ENCODE peak calls at places on chromosomes 1 and 21, in seven cellular contexts. One of them, this sample, is unnamed.

GRCh38 chr1:160206421-160207117 is 1.4 kb downstream of the PEA15 start:
- DNase-seq in MM.1S: no peak
- DNase-seq in nephron progenitor cell: no peak
- DNase-seq in Calu3: peak; percentile 28
- DNase-seq in cardiac muscle cell: no peak
- DNase-seq in left lung: no peak
- DNase-seq in epithelial cell of proximal tubule: peak; percentile 62
- DNase-seq in this sample: no peak

GRCh38 chr1:167904641-167905040 is 9.3 kb downstream of the ADCY10 start:
- DNase-seq in epithelial cell of proximal tubule: no peak
- DNase-seq in nephron progenitor cell: no peak
- DNase-seq in cardiac muscle cell: no peak
- DNase-seq in MM.1S: no peak
- DNase-seq in Calu3: no peak
- DNase-seq in left lung: no peak
- DNase-seq in this sample: no peak

GRCh38 chr1:189859385-189859977 is 618.2 kb downstream of the BRINP3 start:
- DNase-seq in epithelial cell of proximal tubule: no peak
- DNase-seq in cardiac muscle cell: no peak
- DNase-seq in nephron progenitor cell: peak; percentile 9
- DNase-seq in Calu3: peak; percentile 37
- DNase-seq in left lung: no peak
- DNase-seq in MM.1S: peak; percentile 55
- DNase-seq in this sample: no peak

GRCh38 chr1:167612583-167612982 is 17.4 kb upstream of the RCSD1 start:
- DNase-seq in left lung: no peak
- DNase-seq in nephron progenitor cell: no peak
- DNase-seq in Calu3: no peak
- DNase-seq in MM.1S: no peak
- DNase-seq in cardiac muscle cell: no peak
- DNase-seq in epithelial cell of proximal tubule: no peak
- DNase-seq in this sample: no peak

GRCh38 chr1:67433830-67434229 is 3.6 kb upstream of the SERBP1 start:
- DNase-seq in MM.1S: no peak
- DNase-seq in cardiac muscle cell: no peak
- DNase-seq in epithelial cell of proximal tubule: no peak
- DNase-seq in left lung: no peak
- DNase-seq in nephron progenitor cell: no peak
- DNase-seq in Calu3: no peak
- DNase-seq in this sample: no peak

GRCh38 chr1:10686404-10687040 is 109.9 kb downstream of the CASZ1 start:
- DNase-seq in cardiac muscle cell: no peak
- DNase-seq in left lung: no peak
- DNase-seq in MM.1S: no peak
- DNase-seq in epithelial cell of proximal tubule: no peak
- DNase-seq in nephron progenitor cell: no peak
- DNase-seq in Calu3: peak; percentile 47
- DNase-seq in this sample: no peak

GRCh38 chr1:25082216-25082899 is 149.9 kb downstream of the SYF2 start:
- DNase-seq in cardiac muscle cell: no peak
- DNase-seq in left lung: no peak
- DNase-seq in Calu3: no peak
- DNase-seq in MM.1S: no peak
- DNase-seq in nephron progenitor cell: no peak
- DNase-seq in epithelial cell of proximal tubule: no peak
- DNase-seq in this sample: no peak

GRCh38 chr21:43338951-43339350 is 88.0 kb downstream of the SIK1 start:
- DNase-seq in left lung: no peak
- DNase-seq in nephron progenitor cell: no peak
- DNase-seq in cardiac muscle cell: no peak
- DNase-seq in Calu3: no peak
- DNase-seq in epithelial cell of proximal tubule: no peak
- DNase-seq in MM.1S: no peak
- DNase-seq in this sample: no peak

DNA sequence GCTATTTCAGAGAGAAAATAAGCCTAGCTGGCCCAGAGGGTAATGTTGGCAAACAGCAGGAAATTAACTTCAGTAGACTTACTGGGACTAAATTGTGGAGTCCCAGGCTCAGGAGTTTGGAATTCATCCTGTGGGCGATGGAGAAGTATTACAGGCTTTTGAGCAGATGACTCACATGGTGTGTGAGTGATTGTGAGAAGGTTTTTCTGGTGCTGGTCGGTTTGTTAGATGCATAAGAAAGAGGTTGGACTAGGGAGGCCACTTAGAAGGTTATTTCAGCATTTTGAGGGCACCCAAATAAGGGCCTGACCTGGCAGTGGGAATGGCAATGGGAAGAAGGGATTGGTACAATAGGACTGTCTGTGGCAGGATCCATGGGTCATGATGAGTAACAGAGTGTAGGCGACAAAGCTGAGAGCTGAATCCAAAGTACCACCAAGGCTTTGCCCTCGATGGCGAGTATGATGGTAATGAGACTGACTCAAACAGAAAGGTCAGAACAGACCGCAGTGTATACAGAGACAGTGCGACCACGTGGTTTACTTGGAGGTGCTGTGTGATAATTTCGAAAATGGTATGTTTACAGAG is 69.2 kb upstream of the KIF26B start:
- DNase-seq in left lung: no peak
- DNase-seq in cardiac muscle cell: no peak
- DNase-seq in epithelial cell of proximal tubule: peak; percentile 78
- DNase-seq in nephron progenitor cell: no peak
- DNase-seq in MM.1S: no peak
- DNase-seq in Calu3: no peak
- DNase-seq in this sample: no peak
- TF ChIP-seq CTCF in left lung: no peak
- TF ChIP-seq CTCF in cardiac muscle cell: no peak
- TF ChIP-seq CTCF in epithelial cell of proximal tubule: peak; percentile 25
- TF ChIP-seq CTCF in nephron progenitor cell: no peak
- TF ChIP-seq CTCF in MM.1S: no peak
- TF ChIP-seq CTCF in Calu3: no peak
- TF ChIP-seq CTCF in this sample: peak; percentile 48

GRCh38 chr1:177817969-177818872 is 151.6 kb downstream of the SEC16B start:
- DNase-seq in Calu3: no peak
- DNase-seq in MM.1S: peak; percentile 83
- DNase-seq in left lung: no peak
- DNase-seq in cardiac muscle cell: no peak
- DNase-seq in epithelial cell of proximal tubule: peak; percentile 56
- DNase-seq in nephron progenitor cell: no peak
- DNase-seq in this sample: no peak
- TF ChIP-seq CTCF in Calu3: no peak
- TF ChIP-seq CTCF in MM.1S: peak; percentile 26
- TF ChIP-seq CTCF in left lung: no peak
- TF ChIP-seq CTCF in cardiac muscle cell: no peak
- TF ChIP-seq CTCF in epithelial cell of proximal tubule: no peak
- TF ChIP-seq CTCF in nephron progenitor cell: no peak
- TF ChIP-seq CTCF in this sample: no peak

GRCh38 chr1:194476872-194477271 is 1290.5 kb upstream of the B3GALT2 start:
- DNase-seq in cardiac muscle cell: no peak
- DNase-seq in left lung: no peak
- DNase-seq in Calu3: no peak
- DNase-seq in nephron progenitor cell: no peak
- DNase-seq in epithelial cell of proximal tubule: no peak
- DNase-seq in MM.1S: no peak
- DNase-seq in this sample: no peak
- TF ChIP-seq CTCF in cardiac muscle cell: no peak
- TF ChIP-seq CTCF in left lung: no peak
- TF ChIP-seq CTCF in Calu3: no peak
- TF ChIP-seq CTCF in nephron progenitor cell: no peak
- TF ChIP-seq CTCF in epithelial cell of proximal tubule: no peak
- TF ChIP-seq CTCF in MM.1S: no peak
- TF ChIP-seq CTCF in this sample: no peak

DNA sequence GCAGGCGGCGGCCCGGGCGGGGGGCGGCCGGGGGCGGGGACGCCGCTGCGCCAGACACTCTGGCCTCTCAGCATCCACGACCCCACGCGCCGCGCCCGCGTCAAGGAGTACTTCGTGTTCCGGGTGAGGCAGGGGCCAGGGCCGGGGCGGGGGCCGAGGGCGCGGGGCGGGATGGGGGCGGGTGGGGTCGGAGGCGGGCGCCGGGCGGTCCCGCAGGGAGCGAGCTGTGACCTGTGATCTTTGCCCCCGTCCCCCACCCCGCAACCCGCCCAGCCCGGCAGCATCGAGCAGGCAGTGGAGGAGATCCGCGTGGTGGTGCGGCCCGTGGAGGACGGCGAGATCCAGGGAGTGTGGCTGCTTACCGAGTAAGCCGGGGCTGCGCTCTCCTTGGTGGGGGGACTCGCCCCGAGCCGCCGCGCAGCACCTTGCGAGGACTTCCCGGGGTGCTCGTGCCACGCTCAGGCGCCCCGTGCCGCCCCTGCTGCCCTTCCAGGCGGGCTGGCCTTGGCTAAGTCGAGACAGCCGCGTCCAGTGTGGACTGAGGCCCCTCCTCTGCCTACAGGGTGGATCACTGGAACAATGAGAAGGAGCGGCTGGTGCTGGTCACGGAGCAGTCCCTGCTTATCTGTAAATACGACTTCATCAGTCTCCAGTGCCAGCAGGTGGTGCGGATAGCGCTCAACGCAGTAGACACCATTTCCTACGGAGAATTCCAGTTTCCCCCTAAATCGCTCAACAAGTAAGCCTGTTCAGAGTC is 514 bp downstream of the TPRG1L start:
- DNase-seq in Calu3: peak; percentile 9
- DNase-seq in left lung: no peak
- DNase-seq in nephron progenitor cell: no peak
- DNase-seq in cardiac muscle cell: peak; percentile 58
- DNase-seq in MM.1S: peak; percentile 18
- DNase-seq in epithelial cell of proximal tubule: no peak
- DNase-seq in this sample: peak; percentile 79
- TF ChIP-seq CTCF in Calu3: no peak
- TF ChIP-seq CTCF in left lung: no peak
- TF ChIP-seq CTCF in nephron progenitor cell: no peak
- TF ChIP-seq CTCF in cardiac muscle cell: no peak
- TF ChIP-seq CTCF in MM.1S: no peak
- TF ChIP-seq CTCF in epithelial cell of proximal tubule: peak; percentile 13
- TF ChIP-seq CTCF in this sample: no peak

GRCh38 chr21:33313611-33314010 is 11.2 kb upstream of the IFNAR1 start:
- DNase-seq in nephron progenitor cell: no peak
- DNase-seq in Calu3: no peak
- DNase-seq in left lung: no peak
- DNase-seq in cardiac muscle cell: no peak
- DNase-seq in epithelial cell of proximal tubule: no peak
- DNase-seq in MM.1S: no peak
- DNase-seq in this sample: no peak

GRCh38 chr21:33309778-33310177 is 15.0 kb upstream of the IFNAR1 start:
- DNase-seq in left lung: no peak
- DNase-seq in nephron progenitor cell: no peak
- DNase-seq in epithelial cell of proximal tubule: no peak
- DNase-seq in MM.1S: no peak
- DNase-seq in Calu3: no peak
- DNase-seq in cardiac muscle cell: no peak
- DNase-seq in this sample: no peak

GRCh38 chr21:33305344-33305671 is 19.5 kb upstream of the IFNAR1 start:
- DNase-seq in MM.1S: no peak
- DNase-seq in nephron progenitor cell: no peak
- DNase-seq in epithelial cell of proximal tubule: no peak
- DNase-seq in Calu3: no peak
- DNase-seq in cardiac muscle cell: no peak
- DNase-seq in left lung: no peak
- DNase-seq in this sample: no peak

GRCh38 chr21:33313183-33313582 is 11.6 kb upstream of the IFNAR1 start:
- DNase-seq in MM.1S: peak; percentile 66
- DNase-seq in nephron progenitor cell: no peak
- DNase-seq in left lung: no peak
- DNase-seq in Calu3: no peak
- DNase-seq in epithelial cell of proximal tubule: no peak
- DNase-seq in cardiac muscle cell: no peak
- DNase-seq in this sample: no peak

DNA sequence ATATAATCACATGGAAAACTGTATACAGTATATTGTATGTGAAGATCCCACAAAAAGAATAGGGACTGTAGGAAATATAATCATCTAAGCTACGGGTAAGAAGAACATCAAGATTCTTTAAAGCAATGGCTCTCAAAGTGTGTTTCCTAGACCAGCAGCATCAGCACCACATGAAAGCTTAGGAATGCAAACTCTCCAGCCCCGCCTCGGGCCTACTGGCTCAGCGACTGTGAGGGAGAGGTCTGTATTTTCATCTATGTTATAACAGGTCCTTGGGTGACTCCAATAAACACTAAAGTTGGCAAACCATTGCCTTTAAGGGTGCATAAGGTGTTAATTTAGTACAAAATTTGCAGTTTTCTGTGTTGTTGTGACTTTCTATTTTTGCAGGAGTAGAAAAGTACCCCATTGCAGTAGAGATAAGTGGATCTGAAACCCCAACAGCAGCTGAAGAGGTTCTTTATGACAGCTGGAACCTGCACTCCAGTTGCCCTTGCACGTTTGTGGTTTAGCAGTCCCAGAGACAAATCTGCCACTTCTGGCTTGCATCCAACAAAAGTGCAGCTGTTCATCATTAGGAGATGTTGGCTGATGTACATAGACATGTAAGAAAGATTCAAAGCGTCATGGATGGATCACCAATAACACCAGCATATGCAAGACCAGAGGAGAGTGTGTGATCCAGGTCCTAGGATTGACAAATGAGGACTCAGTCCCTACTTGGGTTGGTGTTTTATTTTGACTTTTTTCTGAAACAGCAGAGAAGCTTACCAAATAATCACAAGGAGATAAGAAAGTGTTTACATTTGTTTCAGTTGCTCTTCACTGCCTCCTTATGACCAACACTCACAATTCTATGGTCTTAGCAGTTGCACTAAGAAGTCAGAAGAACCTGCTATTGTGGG is 15.9 kb upstream of the IFNAR1 start:
- DNase-seq in nephron progenitor cell: no peak
- DNase-seq in MM.1S: peak; percentile 99
- DNase-seq in cardiac muscle cell: no peak
- DNase-seq in left lung: no peak
- DNase-seq in epithelial cell of proximal tubule: no peak
- DNase-seq in Calu3: no peak
- DNase-seq in this sample: no peak
- TF ChIP-seq CTCF in nephron progenitor cell: no peak
- TF ChIP-seq CTCF in MM.1S: peak; percentile 61
- TF ChIP-seq CTCF in cardiac muscle cell: peak; percentile 21
- TF ChIP-seq CTCF in left lung: no peak
- TF ChIP-seq CTCF in epithelial cell of proximal tubule: no peak
- TF ChIP-seq CTCF in Calu3: no peak
- TF ChIP-seq CTCF in this sample: peak; percentile 28

GRCh38 chr21:40660461-40660860 is 186.5 kb downstream of the DSCAM start:
- DNase-seq in nephron progenitor cell: no peak
- DNase-seq in MM.1S: no peak
- DNase-seq in cardiac muscle cell: no peak
- DNase-seq in left lung: no peak
- DNase-seq in epithelial cell of proximal tubule: no peak
- DNase-seq in Calu3: no peak
- DNase-seq in this sample: no peak
- TF ChIP-seq CTCF in nephron progenitor cell: no peak
- TF ChIP-seq CTCF in MM.1S: no peak
- TF ChIP-seq CTCF in cardiac muscle cell: no peak
- TF ChIP-seq CTCF in left lung: no peak
- TF ChIP-seq CTCF in epithelial cell of proximal tubule: no peak
- TF ChIP-seq CTCF in Calu3: no peak
- TF ChIP-seq CTCF in this sample: no peak

GRCh38 chr1:197320991-197321531 is 53.0 kb downstream of the CRB1 start:
- DNase-seq in MM.1S: no peak
- DNase-seq in nephron progenitor cell: no peak
- DNase-seq in left lung: no peak
- DNase-seq in Calu3: no peak
- DNase-seq in cardiac muscle cell: no peak
- DNase-seq in epithelial cell of proximal tubule: peak; percentile 87
- DNase-seq in this sample: no peak

GRCh38 chr1:197319631-197320030 is 51.6 kb downstream of the CRB1 start:
- DNase-seq in nephron progenitor cell: no peak
- DNase-seq in cardiac muscle cell: no peak
- DNase-seq in left lung: no peak
- DNase-seq in MM.1S: no peak
- DNase-seq in epithelial cell of proximal tubule: no peak
- DNase-seq in Calu3: no peak
- DNase-seq in this sample: no peak

GRCh38 chr1:197321821-197322220 is 53.8 kb downstream of the CRB1 start:
- DNase-seq in cardiac muscle cell: no peak
- DNase-seq in left lung: no peak
- DNase-seq in nephron progenitor cell: no peak
- DNase-seq in MM.1S: no peak
- DNase-seq in Calu3: no peak
- DNase-seq in epithelial cell of proximal tubule: no peak
- DNase-seq in this sample: no peak
- TF ChIP-seq CTCF in cardiac muscle cell: no peak
- TF ChIP-seq CTCF in left lung: no peak
- TF ChIP-seq CTCF in nephron progenitor cell: no peak
- TF ChIP-seq CTCF in MM.1S: no peak
- TF ChIP-seq CTCF in Calu3: no peak
- TF ChIP-seq CTCF in epithelial cell of proximal tubule: no peak
- TF ChIP-seq CTCF in this sample: no peak